ENCODE peak calls at places on chromosomes 13 and 19, in five cellular contexts. N is lower leg skin, M is AG10803, H is endothelial cell of umbilical vein, Y is psoas muscle. W is an unnamed sample.

GRCh38 chr19:1258707-1259205 is 10.4 kb downstream of the MIDN start:
- DNase-seq in N (no peak), M (no peak), H (no peak), Y (no peak), W (no peak)

GRCh38 chr19:1232652-1233360 is 5.0 kb downstream of the CBARP start:
- DNase-seq in N (no peak), M (no peak), H (peak), Y (no peak), W (peak)

GRCh38 chr19:31674503-31675186 is 325.4 kb upstream of the TSHZ3 start:
- DNase-seq in N (no peak), M (peak), H (no peak), Y (no peak), W (no peak)

GRCh38 chr19:48613852-48614435 is 932 bp downstream of the FAM83E start:
- DNase-seq in N (no peak), M (no peak), H (no peak), Y (no peak), W (no peak)

GRCh38 chr13:58298556-58299135 is 667.1 kb downstream of the PCDH17 start:
- DNase-seq in N (no peak), M (no peak), H (no peak), Y (no peak), W (no peak)

GRCh38 chr19:929523-930258 is 3.9 kb downstream of the ARID3A start:
- DNase-seq in N (no peak), M (no peak), H (no peak), Y (no peak), W (no peak)

GRCh38 chr13:113324336-113324882 is 27.4 kb downstream of the LAMP1 start:
- DNase-seq in N (no peak), M (no peak), H (no peak), Y (no peak), W (no peak)

GRCh38 chr13:36385471-36385870 is 39.3 kb upstream of the SPART start:
- DNase-seq in N (no peak), M (no peak), H (no peak), Y (no peak), W (no peak)

GRCh38 chr13:73828811-73829210 is 305.4 kb downstream of the KLF12 start:
- DNase-seq in N (no peak), M (no peak), H (peak), Y (no peak), W (no peak)

GRCh38 chr19:21698215-21698614 is 69.2 kb downstream of the ZNF100 start:
- DNase-seq in N (no peak), M (peak), H (peak), Y (no peak), W (peak)

DNA sequence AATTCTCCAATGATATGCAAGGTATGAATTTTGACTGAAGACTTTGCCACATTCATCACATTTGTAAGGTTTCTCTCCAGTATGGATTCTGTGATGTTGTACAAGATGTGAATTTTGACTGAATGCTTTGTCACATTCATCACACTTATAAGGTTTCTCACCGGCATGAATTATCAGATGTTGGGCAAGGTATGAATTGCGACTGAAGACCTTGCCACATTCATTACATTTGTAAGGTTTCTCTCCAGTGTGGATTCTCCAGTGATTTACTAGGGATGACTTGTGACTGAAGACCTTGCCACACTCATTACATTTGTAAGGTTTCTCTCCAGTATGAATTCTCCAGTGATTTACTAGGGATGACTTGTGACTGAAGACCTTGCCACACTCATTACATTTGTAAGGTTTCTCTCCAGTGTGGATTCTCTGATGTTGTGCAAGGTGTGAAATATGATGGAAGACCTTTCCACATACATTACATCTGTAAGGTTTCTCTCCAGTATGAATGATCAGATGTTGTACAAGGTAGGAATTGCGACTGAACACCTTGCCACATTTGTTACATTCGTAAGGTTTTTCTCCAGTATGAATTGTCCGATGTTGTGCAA is 24.8 kb downstream of the ZNF83 start:
- DNase-seq in N (no peak), M (no peak), H (no peak), Y (no peak), W (no peak)
- H3K4me3 ChIP-seq in N (no peak), M (no peak), H (no peak), Y (no peak), W (no peak)

GRCh38 chr19:46023311-46023779 is 492 bp upstream of the PGLYRP1 start:
- DNase-seq in N (peak), M (no peak), H (no peak), Y (no peak), W (no peak)

GRCh38 chr19:46022061-46022430 is 807 bp downstream of the PGLYRP1 start:
- DNase-seq in N (peak), M (no peak), H (no peak), Y (no peak), W (no peak)

GRCh38 chr19:46022431-46023310 is at the start of gene PGLYRP1:
- DNase-seq in N (peak), M (no peak), H (no peak), Y (no peak), W (no peak)

GRCh38 chr19:46020819-46021125 is 2.1 kb downstream of the PGLYRP1 start:
- DNase-seq in N (no peak), M (no peak), H (no peak), Y (no peak), W (no peak)

GRCh38 chr19:46021531-46022041 is 1.3 kb downstream of the PGLYRP1 start:
- DNase-seq in N (no peak), M (no peak), H (no peak), Y (no peak), W (no peak)
- TF ChIP-seq CTCF in N (no peak), M (no peak), H (no peak), Y (no peak), W (no peak)

GRCh38 chr19:2507109-2507508 is 31.2 kb downstream of the GADD45B start:
- DNase-seq in N (no peak), M (peak), H (peak), Y (no peak), W (peak)
- H3K4me3 ChIP-seq in N (no peak), M (no peak), H (no peak), Y (peak), W (no peak)

DNA sequence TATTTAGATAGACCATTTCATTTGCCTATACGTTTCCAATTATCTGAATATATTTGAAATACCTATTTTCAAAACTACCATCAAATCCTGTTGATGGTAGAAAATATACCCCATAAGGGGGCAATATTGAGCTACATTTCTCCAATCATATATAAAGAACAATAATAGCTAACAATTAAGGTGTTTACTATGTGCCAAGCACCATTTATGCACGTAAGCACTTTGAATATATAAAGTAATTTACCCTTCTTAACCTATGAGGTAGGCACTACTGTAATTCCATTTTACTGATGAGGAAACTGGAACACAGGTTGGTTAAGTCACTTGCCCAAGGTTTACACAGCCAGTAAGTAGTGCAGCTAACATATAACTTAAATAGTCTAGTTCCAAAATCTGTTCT is 79.2 kb downstream of the UBL3 start:
- DNase-seq in N (no peak), M (peak), H (peak), Y (no peak), W (peak)
- TF ChIP-seq CTCF in N (no peak), M (peak), H (no peak), Y (peak), W (peak)

W was measured in fibroblast of pulmonary artery.